ENCODE peak calls at places on chromosomes 12 and 14, in five cellular contexts. One of them, this sample, is unnamed.

GRCh38 chr14:53236708-53237107 is 83.6 kb upstream of the DDHD1 start:
- DNase-seq in GM12878: no peak
- DNase-seq in HEK293T: no peak
- DNase-seq in H1: no peak
- DNase-seq in HepG2: no peak
- DNase-seq in this sample: no peak

GRCh38 chr14:31545328-31545727 is 15.9 kb upstream of the NUBPL start:
- DNase-seq in GM12878: no peak
- DNase-seq in HEK293T: no peak
- DNase-seq in H1: no peak
- DNase-seq in HepG2: no peak
- DNase-seq in this sample: no peak

GRCh38 chr12:39199371-39199770 is 243.5 kb downstream of the KIF21A start:
- DNase-seq in GM12878: no peak
- DNase-seq in HEK293T: no peak
- DNase-seq in H1: no peak
- DNase-seq in HepG2: no peak
- DNase-seq in this sample: no peak

GRCh38 chr14:77251870-77252269 is 19.1 kb downstream of the NGB start:
- DNase-seq in GM12878: no peak
- DNase-seq in HEK293T: no peak
- DNase-seq in H1: no peak
- DNase-seq in HepG2: no peak
- DNase-seq in this sample: no peak

GRCh38 chr12:46133751-46134150 is 135.1 kb downstream of the SLC38A1 start:
- DNase-seq in GM12878: no peak
- DNase-seq in HEK293T: no peak
- DNase-seq in H1: no peak
- DNase-seq in HepG2: no peak
- DNase-seq in this sample: no peak

GRCh38 chr14:77031680-77032482 is 3.4 kb upstream of the IRF2BPL start:
- DNase-seq in GM12878: no peak
- DNase-seq in HEK293T: no peak
- DNase-seq in H1: no peak
- DNase-seq in HepG2: no peak
- DNase-seq in this sample: no peak

GRCh38 chr14:44586910-44587309 is 79.8 kb upstream of the FSCB start:
- DNase-seq in GM12878: no peak
- DNase-seq in HEK293T: no peak
- DNase-seq in H1: no peak
- DNase-seq in HepG2: no peak
- DNase-seq in this sample: no peak

GRCh38 chr12:14264777-14265176 is 100.7 kb upstream of the ATF7IP start:
- DNase-seq in GM12878: no peak
- DNase-seq in HEK293T: no peak
- DNase-seq in H1: no peak
- DNase-seq in HepG2: no peak
- DNase-seq in this sample: no peak

GRCh38 chr12:131413006-131413405 is 297.9 kb upstream of the SFSWAP start:
- DNase-seq in GM12878: no peak
- DNase-seq in HEK293T: no peak
- DNase-seq in H1: no peak
- DNase-seq in HepG2: no peak
- DNase-seq in this sample: no peak

GRCh38 chr12:132174703-132175490 is 30.6 kb downstream of the NOC4L start:
- DNase-seq in GM12878: no peak
- DNase-seq in HEK293T: no peak
- DNase-seq in H1: no peak
- DNase-seq in HepG2: no peak
- DNase-seq in this sample: no peak

GRCh38 chr14:94394594-94395305 is 6.3 kb upstream of the SERPINA1 start:
- DNase-seq in GM12878: no peak
- DNase-seq in HEK293T: no peak
- DNase-seq in H1: no peak
- DNase-seq in HepG2: peak; percentile 74
- DNase-seq in this sample: no peak

GRCh38 chr12:84757978-84758377 is 154.6 kb downstream of the SLC6A15 start:
- DNase-seq in GM12878: no peak
- DNase-seq in HEK293T: no peak
- DNase-seq in H1: no peak
- DNase-seq in HepG2: no peak
- DNase-seq in this sample: no peak

GRCh38 chr12:84760091-84760490 is 152.5 kb downstream of the SLC6A15 start:
- DNase-seq in GM12878: no peak
- DNase-seq in HEK293T: no peak
- DNase-seq in H1: no peak
- DNase-seq in HepG2: no peak
- DNase-seq in this sample: no peak

DNA sequence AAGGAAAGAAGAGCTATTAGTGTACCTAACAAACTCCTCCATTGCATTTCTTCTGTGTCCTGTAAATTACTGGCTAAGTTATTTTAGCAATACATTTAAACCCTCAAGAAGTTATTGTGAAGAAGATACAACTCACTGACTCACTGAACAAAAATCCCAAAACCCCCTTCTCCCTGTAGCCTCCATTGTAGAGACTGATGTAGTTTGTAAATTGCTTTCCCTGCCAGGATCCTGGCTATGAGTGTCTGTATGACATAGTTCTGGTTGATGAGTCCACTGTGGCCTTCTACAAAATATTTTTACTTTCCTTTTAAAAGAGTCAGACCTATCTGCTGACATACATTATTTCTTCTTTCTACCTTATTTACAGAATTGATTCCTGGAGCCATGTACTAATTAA is 155.6 kb downstream of the SLC6A15 start:
- DNase-seq in GM12878: no peak
- DNase-seq in HEK293T: no peak
- DNase-seq in H1: no peak
- DNase-seq in HepG2: no peak
- DNase-seq in this sample: no peak
- TF ChIP-seq SUZ12 in GM12878: no peak
- TF ChIP-seq SUZ12 in HEK293T: no peak
- TF ChIP-seq SUZ12 in H1: no peak
- TF ChIP-seq SUZ12 in HepG2: no peak
- TF ChIP-seq SUZ12 in this sample: no peak

DNA sequence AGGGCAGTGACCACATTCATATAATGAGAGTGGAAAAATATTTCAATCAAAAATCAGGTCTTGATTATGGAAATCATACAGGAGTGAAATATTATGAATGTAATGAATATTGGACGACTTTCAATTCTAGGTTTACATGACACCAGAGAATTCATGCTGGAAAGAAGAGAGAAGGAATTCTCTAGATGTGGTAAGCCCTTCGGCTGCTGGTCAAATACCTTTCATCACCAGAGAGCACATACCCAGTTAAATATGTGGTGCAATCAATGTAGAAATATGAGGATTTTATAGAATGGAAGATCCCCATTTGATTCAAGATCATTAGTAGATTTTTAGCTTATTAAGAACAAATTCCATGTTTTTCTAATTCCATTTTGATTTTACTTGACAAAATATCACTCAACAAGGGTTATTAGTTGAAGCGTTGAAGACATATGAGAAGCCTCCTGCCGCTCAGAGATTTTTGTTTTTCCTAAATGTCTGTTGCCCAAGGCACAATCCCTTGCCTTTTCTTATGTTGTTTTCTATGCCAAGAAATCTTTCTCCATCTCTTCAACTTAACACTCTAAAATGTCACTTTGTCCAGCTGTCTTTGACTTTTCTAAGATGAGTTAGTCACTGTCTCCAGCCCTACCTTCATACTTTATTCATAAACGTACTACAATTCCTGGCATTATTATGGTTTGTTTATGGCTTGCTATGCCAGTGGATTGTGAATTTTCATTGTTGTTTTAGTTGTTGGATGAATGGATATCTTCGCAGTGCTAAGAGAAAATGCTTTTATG is 72.8 kb upstream of the ZDHHC17 start:
- DNase-seq in GM12878: no peak
- DNase-seq in HEK293T: no peak
- DNase-seq in H1: no peak
- DNase-seq in HepG2: no peak
- DNase-seq in this sample: no peak
- TF ChIP-seq SUZ12 in GM12878: no peak
- TF ChIP-seq SUZ12 in HEK293T: no peak
- TF ChIP-seq SUZ12 in H1: no peak
- TF ChIP-seq SUZ12 in HepG2: no peak
- TF ChIP-seq SUZ12 in this sample: no peak

DNA sequence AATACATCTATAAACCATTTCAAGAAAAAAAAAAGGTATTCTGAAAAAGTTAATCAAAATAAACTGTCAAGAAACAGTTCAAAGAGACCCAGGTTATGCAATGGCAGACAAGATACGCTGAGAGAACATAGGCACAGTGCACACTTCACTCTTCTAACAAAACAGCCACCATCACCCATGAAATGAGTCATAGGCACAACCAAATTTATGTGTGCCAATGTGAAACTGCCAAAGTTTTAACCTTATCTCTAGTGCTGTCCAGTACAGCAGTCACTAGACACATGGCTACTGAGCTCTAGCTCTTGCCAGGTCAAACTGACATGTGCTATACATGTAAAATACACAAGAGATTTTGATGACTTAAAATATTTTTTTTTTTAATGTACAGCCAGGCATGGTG is 1.4 kb downstream of the CEP128 start:
- DNase-seq in GM12878: no peak
- DNase-seq in HEK293T: no peak
- DNase-seq in H1: no peak
- DNase-seq in HepG2: no peak
- DNase-seq in this sample: no peak
- TF ChIP-seq SUZ12 in GM12878: no peak
- TF ChIP-seq SUZ12 in HEK293T: no peak
- TF ChIP-seq SUZ12 in H1: no peak
- TF ChIP-seq SUZ12 in HepG2: no peak
- TF ChIP-seq SUZ12 in this sample: no peak

GRCh38 chr12:113298861-113299545 is 35.9 kb downstream of the SLC8B1 start:
- DNase-seq in GM12878: no peak
- DNase-seq in HEK293T: no peak
- DNase-seq in H1: no peak
- DNase-seq in HepG2: no peak
- DNase-seq in this sample: no peak
- TF ChIP-seq SUZ12 in GM12878: no peak
- TF ChIP-seq SUZ12 in HEK293T: no peak
- TF ChIP-seq SUZ12 in H1: no peak
- TF ChIP-seq SUZ12 in HepG2: no peak
- TF ChIP-seq SUZ12 in this sample: no peak